ENCODE peak calls at places on chromosome 16, in eight cellular contexts. U is left ventricle myocardium inferior, N is mammary epithelial cell, X is pancreas, S is mucosa of descending colon, Z is endodermal cell, J is fibroblast of the aortic adventitia, D is B cell. R is an unnamed sample.

GRCh38 chr16:55478827-55479559 is at the start of gene MMP2:
- DNase-seq in U (peak), N (no peak), X (peak), S (peak), Z (peak), J (peak), D (no peak), R (no peak)

GRCh38 chr16:81210807-81211206 is 27.7 kb upstream of the BCO1 start:
- DNase-seq in U (no peak), N (no peak), X (no peak), S (no peak), Z (no peak), J (no peak), D (no peak), R (no peak)

GRCh38 chr16:72963921-72964320 is 84.0 kb downstream of the ZFHX3 start:
- DNase-seq in U (no peak), N (no peak), X (no peak), S (no peak), Z (no peak), J (no peak), D (no peak), R (no peak)

GRCh38 chr16:64276646-64277045 is 845.2 kb downstream of the CDH11 start:
- DNase-seq in U (no peak), N (no peak), X (no peak), S (no peak), Z (no peak), J (no peak), D (no peak), R (no peak)

GRCh38 chr16:59591480-59591879 is 857.4 kb upstream of the GOT2 start:
- DNase-seq in U (no peak), N (no peak), X (no peak), S (no peak), Z (no peak), J (no peak), D (no peak), R (no peak)

GRCh38 chr16:14445935-14446715 is 183.9 kb downstream of the PARN start:
- DNase-seq in U (no peak), N (no peak), X (no peak), S (no peak), Z (no peak), J (no peak), D (no peak), R (no peak)

GRCh38 chr16:64280317-64280716 is 841.5 kb downstream of the CDH11 start:
- DNase-seq in U (no peak), N (no peak), X (no peak), S (no peak), Z (no peak), J (no peak), D (no peak), R (no peak)

GRCh38 chr16:62034236-62035114 is 1.8 kb downstream of the CDH8 start:
- DNase-seq in U (no peak), N (no peak), X (no peak), S (no peak), Z (peak), J (no peak), D (no peak), R (no peak)

GRCh38 chr16:13194766-13195165 is 293.4 kb downstream of the SHISA9 start:
- DNase-seq in U (no peak), N (no peak), X (no peak), S (no peak), Z (no peak), J (no peak), D (no peak), R (no peak)

GRCh38 chr16:4393243-4393606 is 21.6 kb downstream of the VASN start:
- DNase-seq in U (no peak), N (peak), X (no peak), S (no peak), Z (no peak), J (peak), D (no peak), R (no peak)

GRCh38 chr16:8391219-8391757 is 199.0 kb downstream of the TMEM114 start:
- DNase-seq in U (no peak), N (no peak), X (peak), S (no peak), Z (no peak), J (no peak), D (no peak), R (no peak)

DNA sequence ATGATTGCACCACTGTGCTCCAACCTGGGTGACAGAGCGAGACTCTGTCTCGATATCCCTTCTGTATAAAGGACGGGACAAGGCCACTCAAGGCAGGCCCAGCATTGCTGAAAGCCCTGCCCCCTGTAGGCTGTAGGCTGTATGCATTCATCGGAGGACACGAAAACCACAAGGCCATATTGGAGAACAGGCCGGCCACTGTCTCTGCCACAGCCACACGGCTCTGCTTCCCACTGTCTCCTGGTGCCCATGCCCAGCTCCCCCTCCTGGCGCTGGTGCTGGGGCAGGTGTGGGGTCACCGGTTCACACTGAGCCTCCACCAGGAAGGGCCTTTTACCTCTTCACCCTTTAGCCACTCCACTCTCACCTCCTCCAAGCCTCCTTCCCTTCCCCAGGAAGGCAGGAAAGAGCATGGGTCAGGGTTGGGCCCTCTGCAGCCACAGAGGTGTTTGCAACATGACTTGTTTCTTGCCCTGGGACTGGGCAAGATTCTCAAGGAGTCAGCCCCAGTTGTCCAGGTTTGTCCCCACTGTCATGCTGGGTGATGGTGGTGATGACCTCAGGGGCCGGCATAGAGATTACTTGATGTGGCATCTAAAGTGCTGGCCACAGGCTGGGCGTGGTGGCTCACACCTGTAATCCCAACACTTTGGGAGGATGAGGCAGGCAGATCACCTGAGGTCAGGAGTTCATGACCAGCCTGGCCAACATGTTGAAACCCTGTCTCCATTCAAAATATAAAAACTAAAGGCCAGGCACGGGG is 5.3 kb upstream of the NTN3 start:
- DNase-seq in U (no peak), N (no peak), X (no peak), S (no peak), Z (peak), J (no peak), D (no peak), R (no peak)
- TF ChIP-seq CTCF in U (no peak), N (peak), X (no peak), S (no peak), Z (peak), J (peak), D (peak), R (peak)

GRCh38 chr16:83996481-83997252 is 28.6 kb downstream of the NECAB2 start:
- DNase-seq in U (no peak), N (no peak), X (no peak), S (no peak), Z (no peak), J (no peak), D (no peak), R (no peak)
- TF ChIP-seq CTCF in U (no peak), N (no peak), X (no peak), S (no peak), Z (peak), J (peak), D (no peak), R (no peak)

DNA sequence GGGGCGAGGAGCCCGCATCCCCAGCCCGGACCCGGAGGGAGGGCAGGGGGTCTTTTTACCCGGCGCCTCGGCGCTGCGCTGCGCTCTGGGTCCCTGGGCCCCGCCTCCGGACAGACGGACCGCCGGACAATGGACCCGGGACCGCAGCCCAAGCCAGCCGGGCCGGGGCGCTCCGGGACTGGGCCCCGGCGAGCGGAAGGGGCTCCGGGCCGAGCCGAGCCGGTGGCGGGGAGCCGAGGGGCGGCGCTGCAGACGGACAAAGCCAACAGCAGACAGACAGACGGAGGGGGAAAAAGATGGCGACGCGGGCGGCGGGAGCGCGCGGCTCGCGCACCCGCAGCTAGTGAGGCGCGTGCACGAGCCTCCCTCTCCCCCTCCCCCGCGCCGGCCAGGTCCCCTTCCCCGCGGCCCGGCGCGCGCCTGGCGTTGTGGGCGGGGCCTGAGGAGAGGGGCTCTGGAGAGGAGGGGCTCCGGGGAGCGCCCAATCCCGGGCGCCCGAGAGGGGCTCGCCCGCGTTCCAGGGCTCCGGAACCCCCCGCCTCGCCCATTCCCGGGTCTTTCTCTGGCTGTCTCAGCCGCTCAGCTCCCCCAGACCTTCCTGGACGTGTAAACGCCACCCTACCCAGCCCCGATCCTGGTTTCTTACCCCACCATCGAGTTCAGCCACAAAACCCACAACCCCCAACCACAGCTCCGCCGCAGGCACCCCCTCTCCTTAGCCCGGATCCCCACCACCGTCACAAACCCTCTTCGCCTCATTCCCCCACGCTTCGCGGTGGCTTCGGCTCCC is at the start of gene ZNF821:
- DNase-seq in U (peak), N (peak), X (peak), S (peak), Z (peak), J (peak), D (peak), R (peak)
- TF ChIP-seq CTCF in U (peak), N (no peak), X (peak), S (peak), Z (no peak), J (no peak), D (peak), R (no peak)

DNA sequence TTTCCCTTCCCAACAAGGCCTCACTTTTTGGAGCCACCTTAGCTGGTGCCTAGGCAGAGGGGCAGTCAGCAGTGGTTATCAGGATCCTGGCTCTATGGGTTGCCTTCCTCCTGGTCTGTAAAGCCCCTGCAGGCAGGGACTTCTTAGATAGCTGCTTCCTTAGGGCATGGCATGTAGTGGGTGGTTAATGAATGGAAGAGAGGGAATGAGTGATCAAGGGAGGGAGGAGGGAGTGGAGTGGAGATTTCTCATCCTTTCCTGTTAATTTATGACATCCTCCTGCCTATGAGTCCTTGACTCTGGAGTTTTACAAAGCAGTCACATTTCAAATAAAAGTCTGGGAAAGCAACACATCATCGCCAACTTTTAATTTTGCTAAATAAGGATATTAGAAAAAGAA is 40.7 kb downstream of the SNX20 start:
- DNase-seq in U (no peak), N (peak), X (no peak), S (no peak), Z (no peak), J (no peak), D (no peak), R (no peak)
- TF ChIP-seq CTCF in U (no peak), N (no peak), X (no peak), S (no peak), Z (no peak), J (no peak), D (no peak), R (no peak)

DNA sequence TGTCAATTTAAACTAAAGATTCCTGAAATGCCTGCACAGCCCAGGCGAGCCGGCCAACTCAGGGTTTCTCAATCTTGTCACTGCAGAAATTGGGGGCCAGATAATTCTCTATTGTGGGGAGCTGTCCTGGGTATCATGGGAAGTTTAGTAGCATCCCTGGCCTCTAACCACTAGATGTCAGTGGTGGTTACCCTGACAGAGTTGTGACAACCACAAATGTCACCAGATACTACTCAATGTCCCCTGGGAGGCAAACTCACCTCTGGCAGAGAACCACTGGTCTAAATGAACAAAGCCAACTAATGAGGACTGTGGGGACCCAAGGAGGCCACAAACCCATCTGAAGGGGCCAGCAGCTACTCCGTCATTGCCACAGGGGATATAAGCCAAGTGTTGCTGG is 90.9 kb downstream of the MYH11 start:
- DNase-seq in U (no peak), N (peak), X (peak), S (no peak), Z (peak), J (peak), D (peak), R (peak)
- TF ChIP-seq CTCF in U (peak), N (peak), X (peak), S (peak), Z (peak), J (peak), D (peak), R (peak)

GRCh38 chr16:48044117-48044516 is 111.7 kb downstream of the ABCC12 start:
- DNase-seq in U (no peak), N (no peak), X (no peak), S (no peak), Z (no peak), J (no peak), D (no peak), R (no peak)

GRCh38 chr16:48047755-48048154 is 108.0 kb downstream of the ABCC12 start:
- DNase-seq in U (no peak), N (no peak), X (no peak), S (no peak), Z (no peak), J (no peak), D (no peak), R (no peak)

GRCh38 chr16:48047273-48047672 is 108.5 kb downstream of the ABCC12 start:
- DNase-seq in U (no peak), N (no peak), X (no peak), S (no peak), Z (no peak), J (no peak), D (no peak), R (no peak)

GRCh38 chr16:48041861-48042435 is 113.8 kb downstream of the ABCC12 start:
- DNase-seq in U (no peak), N (peak), X (no peak), S (no peak), Z (peak), J (no peak), D (no peak), R (no peak)
- TF ChIP-seq CTCF in U (no peak), N (peak), X (no peak), S (no peak), Z (peak), J (no peak), D (no peak), R (peak)

GRCh38 chr16:1929578-1930337 is 11.5 kb upstream of the HS3ST6 start:
- DNase-seq in U (peak), N (peak), X (peak), S (peak), Z (peak), J (peak), D (peak), R (peak)
- TF ChIP-seq CTCF in U (peak), N (peak), X (peak), S (peak), Z (peak), J (peak), D (peak), R (peak)